ENCODE peak calls at places on chromosomes 12 and 14, in ten cellular contexts. F, H, W, O, L, T, N, R, M and K are unnamed samples.

GRCh38 chr14:73802431-73803188 is 49.0 kb upstream of the PTGR2 start:
- DNase-seq in N (no peak), T (no peak), F (no peak), H (no peak), O (no peak), R (no peak), M (peak), W (peak), L (no peak), K (no peak)

GRCh38 chr12:130687190-130687589 is 28.9 kb downstream of the RIMBP2 start:
- DNase-seq in H (no peak), M (no peak), L (no peak), N (no peak), R (no peak), W (no peak), F (no peak), O (no peak), T (no peak), K (no peak)

GRCh38 chr14:66624319-66624937 is 116.5 kb downstream of the GPHN start:
- DNase-seq in N (peak), W (peak), L (peak), M (peak), R (no peak), H (no peak), T (no peak), O (peak), F (no peak), K (peak)

GRCh38 chr14:53668861-53669260 is 287.8 kb downstream of the BMP4 start:
- DNase-seq in O (no peak), F (no peak), R (no peak), L (no peak), N (no peak), H (no peak), M (no peak), W (no peak), T (no peak), K (no peak)

GRCh38 chr12:110699591-110700445 is 10.9 kb upstream of the HVCN1 start:
- DNase-seq in T (no peak), F (no peak), R (no peak), L (no peak), W (no peak), H (no peak), N (no peak), M (peak), O (peak), K (no peak)

GRCh38 chr12:113276306-113276705 is 55.0 kb downstream of the TPCN1 start:
- DNase-seq in T (no peak), O (no peak), W (no peak), N (no peak), F (no peak), H (no peak), M (no peak), L (no peak), R (no peak), K (no peak)

GRCh38 chr12:102426599-102427541 is 53.5 kb downstream of the IGF1 start:
- DNase-seq in L (no peak), H (no peak), M (no peak), R (no peak), W (no peak), T (no peak), F (no peak), O (no peak), N (peak), K (no peak)

GRCh38 chr14:36717363-36717762 is 55.7 kb downstream of the PAX9 start:
- DNase-seq in R (no peak), W (no peak), N (no peak), M (no peak), T (no peak), H (no peak), O (no peak), F (no peak), L (no peak), K (no peak)

GRCh38 chr12:115770643-115771042 is 506.9 kb downstream of the MED13L start:
- DNase-seq in F (no peak), T (no peak), R (no peak), L (no peak), N (no peak), H (no peak), W (no peak), O (no peak), M (no peak), K (no peak)

GRCh38 chr14:100621806-100622205 is 34.6 kb upstream of the BEGAIN start:
- DNase-seq in O (no peak), M (peak), F (no peak), T (no peak), H (no peak), L (no peak), R (no peak), W (no peak), N (no peak), K (no peak)

GRCh38 chr12:64780531-64781373 is 21.5 kb upstream of the GNS start:
- DNase-seq in W (peak), N (no peak), H (no peak), M (peak), O (peak), F (peak), R (no peak), L (peak), T (no peak), K (no peak)

GRCh38 chr14:61929651-61930050 is 167.4 kb downstream of the SNAPC1 start:
- DNase-seq in N (no peak), W (no peak), M (no peak), O (no peak), T (no peak), H (no peak), L (no peak), F (no peak), R (no peak), K (no peak)

GRCh38 chr14:58994130-58994529 is 194.3 kb upstream of the DAAM1 start:
- DNase-seq in O (no peak), T (no peak), N (no peak), H (no peak), W (no peak), M (no peak), R (no peak), L (no peak), F (no peak), K (no peak)

GRCh38 chr14:73153272-73153671 is 17.0 kb downstream of the PSEN1 start:
- DNase-seq in W (no peak), F (no peak), O (no peak), T (no peak), L (no peak), N (no peak), H (no peak), M (no peak), R (no peak), K (no peak)

GRCh38 chr12:30874455-30875313 is 51.9 kb upstream of the TSPAN11 start:
- DNase-seq in W (peak), L (no peak), F (no peak), H (no peak), O (no peak), N (no peak), T (no peak), R (no peak), M (peak), K (no peak)

GRCh38 chr12:124501827-124502226 is 65.6 kb downstream of the NCOR2 start:
- DNase-seq in T (no peak), W (no peak), F (no peak), L (no peak), R (no peak), O (no peak), M (no peak), H (no peak), N (no peak), K (no peak)

GRCh38 chr14:24079521-24080141 is 8.3 kb downstream of the CPNE6 start:
- DNase-seq in N (peak), L (no peak), T (no peak), W (peak), O (no peak), R (no peak), F (no peak), M (peak), H (no peak), K (no peak)

GRCh38 chr12:49684310-49684854 is 22.8 kb downstream of the FMNL3 start:
- DNase-seq in N (no peak), F (no peak), H (no peak), T (no peak), W (no peak), L (no peak), M (no peak), R (no peak), O (no peak), K (no peak)